ENCODE peak calls at places on chromosomes 3 and 15, in ten cellular contexts. I is HS-5; M is HEK293T; X is activated naive CD8-positive, alpha-beta T cell treated with anti-CD3 and anti-CD28 coated beads, Interleukin-2, amount 50 U/mL, for 24 hours; S is ureter; B is AG09309; U is central memory CD4-positive, alpha-beta T cell; F is BJ; G is AG08395; E is NCI-H1694. J is an unnamed sample.

GRCh38 chr3:117695871-117696270 is 986.3 kb downstream of the TUSC7 start:
- DNase-seq in I (no peak), M (no peak), X (no peak), S (no peak), B (no peak), U (no peak), F (no peak), G (no peak), E (no peak), J (no peak)

GRCh38 chr3:128505771-128506170 is 12.8 kb upstream of the GATA2 start:
- DNase-seq in I (no peak), M (no peak), X (no peak), S (no peak), B (no peak), U (no peak), F (no peak), G (no peak), E (no peak), J (no peak)

GRCh38 chr3:79211588-79212359 is 556.0 kb downstream of the ROBO1 start:
- DNase-seq in I (no peak), M (no peak), X (no peak), S (no peak), B (no peak), U (no peak), F (no peak), G (no peak), E (no peak), J (no peak)

GRCh38 chr3:17820704-17821103 is 78.3 kb upstream of the TBC1D5 start:
- DNase-seq in I (no peak), M (no peak), X (no peak), S (no peak), B (no peak), U (no peak), F (no peak), G (no peak), E (no peak), J (no peak)

GRCh38 chr3:146250449-146251382 is at the start of gene PLSCR4:
- DNase-seq in I (peak), M (peak), X (peak), S (peak), B (no peak), U (no peak), F (peak), G (peak), E (no peak), J (no peak)

GRCh38 chr3:52182203-52182602 is 15.8 kb upstream of the ALAS1 start:
- DNase-seq in I (no peak), M (no peak), X (no peak), S (no peak), B (no peak), U (no peak), F (no peak), G (no peak), E (no peak), J (no peak)

GRCh38 chr3:146189519-146190173 is 28.7 kb upstream of the PLOD2 start:
- DNase-seq in I (peak), M (peak), X (no peak), S (no peak), B (no peak), U (peak), F (no peak), G (peak), E (peak), J (peak)

GRCh38 chr3:66153471-66153870 is 67.3 kb upstream of the SLC25A26 start:
- DNase-seq in I (no peak), M (peak), X (no peak), S (no peak), B (no peak), U (no peak), F (no peak), G (peak), E (no peak), J (no peak)

GRCh38 chr3:176759815-176760506 is 437.3 kb downstream of the TBL1XR1 start:
- DNase-seq in I (no peak), M (no peak), X (no peak), S (no peak), B (no peak), U (no peak), F (no peak), G (no peak), E (no peak), J (no peak)

GRCh38 chr15:98658831-98659699 is 10.7 kb downstream of the IGF1R start:
- DNase-seq in I (no peak), M (peak), X (peak), S (no peak), B (no peak), U (peak), F (no peak), G (peak), E (no peak), J (no peak)

GRCh38 chr3:58288011-58288728 is 17.9 kb upstream of the RPP14 start:
- DNase-seq in I (no peak), M (peak), X (no peak), S (no peak), B (no peak), U (no peak), F (no peak), G (no peak), E (no peak), J (no peak)

GRCh38 chr3:31997500-31997899 is 15.9 kb downstream of the ZNF860 start:
- DNase-seq in I (no peak), M (no peak), X (no peak), S (no peak), B (no peak), U (no peak), F (no peak), G (no peak), E (no peak), J (no peak)

GRCh38 chr3:155244206-155244605 is 49.3 kb downstream of the STRIT1 start:
- DNase-seq in I (no peak), M (no peak), X (no peak), S (no peak), B (no peak), U (no peak), F (no peak), G (no peak), E (no peak), J (no peak)

GRCh38 chr3:23758253-23758838 is 47.4 kb upstream of the UBE2E1 start:
- DNase-seq in I (no peak), M (no peak), X (no peak), S (no peak), B (no peak), U (no peak), F (no peak), G (no peak), E (no peak), J (no peak)

GRCh38 chr3:150235799-150236198 is 172.3 kb upstream of the TSC22D2 start:
- DNase-seq in I (no peak), M (no peak), X (no peak), S (no peak), B (peak), U (no peak), F (peak), G (peak), E (no peak), J (no peak)

GRCh38 chr3:114674041-114674440 is 380.2 kb downstream of the TIGIT start:
- DNase-seq in I (no peak), M (no peak), X (no peak), S (no peak), B (no peak), U (no peak), F (no peak), G (no peak), E (no peak), J (no peak)

GRCh38 chr3:11452312-11452711 is 180.1 kb downstream of the ATG7 start:
- DNase-seq in I (no peak), M (no peak), X (no peak), S (no peak), B (no peak), U (no peak), F (no peak), G (no peak), E (no peak), J (no peak)

GRCh38 chr15:77060560-77060959 is 10.3 kb downstream of the TSPAN3 start:
- DNase-seq in I (no peak), M (no peak), X (no peak), S (no peak), B (no peak), U (no peak), F (no peak), G (peak), E (no peak), J (no peak)

GRCh38 chr15:45486317-45486716 is 36.2 kb downstream of the SLC30A4 start:
- DNase-seq in I (no peak), M (no peak), X (no peak), S (no peak), B (no peak), U (no peak), F (no peak), G (no peak), E (no peak), J (no peak)

GRCh38 chr3:47747558-47747957 is 34.1 kb downstream of the SMARCC1 start:
- DNase-seq in I (no peak), M (no peak), X (no peak), S (no peak), B (no peak), U (no peak), F (no peak), G (no peak), E (no peak), J (no peak)